ENCODE peak calls at places on chromosome 1, in four cellular contexts. T is hepatocyte, M is neural progenitor cell, G is PC-3. N is an unnamed sample.

GRCh38 chr1:70372426-70372825 is 17.9 kb upstream of the ANKRD13C start:
- DNase-seq in T (no peak), M (no peak), G (peak; percentile 81), N (no peak)

GRCh38 chr1:222909586-222909985 is 94.7 kb downstream of the DISP1 start:
- DNase-seq in T (no peak), M (no peak), G (no peak), N (no peak)

GRCh38 chr1:221392453-221392852 is 349.4 kb downstream of the DUSP10 start:
- DNase-seq in T (no peak), M (no peak), G (peak; percentile 85), N (peak; percentile 84)

GRCh38 chr1:228149341-228150020 is at the start of gene GJC2:
- DNase-seq in T (peak; percentile 43), M (peak; percentile 63), G (no peak), N (no peak)

GRCh38 chr1:111605553-111605952 is 14.0 kb upstream of the RAP1A start:
- DNase-seq in T (no peak), M (no peak), G (no peak), N (no peak)

GRCh38 chr1:100309863-100310262 is 42.4 kb upstream of the CDC14A start:
- DNase-seq in T (no peak), M (no peak), G (no peak), N (no peak)

GRCh38 chr1:204649756-204650155 is 35.8 kb downstream of the LRRN2 start:
- DNase-seq in T (no peak), M (no peak), G (no peak), N (no peak)

GRCh38 chr1:78408830-78409229 is 81.9 kb upstream of the PTGFR start:
- DNase-seq in T (no peak), M (no peak), G (no peak), N (no peak)

GRCh38 chr1:30335389-30335996 is 387.9 kb downstream of the MATN1 start:
- DNase-seq in T (no peak), M (no peak), G (no peak), N (no peak)

GRCh38 chr1:53593758-53594380 is 134.7 kb downstream of the DMRTB1 start:
- DNase-seq in T (peak; percentile 66), M (peak; percentile 87), G (no peak), N (peak; percentile 11)

GRCh38 chr1:158002022-158002629 is 8.7 kb downstream of the KIRREL1 start:
- DNase-seq in T (peak; percentile 44), M (peak; percentile 64), G (no peak), N (peak; percentile 20)

GRCh38 chr1:53448241-53448841 is 10.9 kb upstream of the DMRTB1 start:
- DNase-seq in T (no peak), M (peak; percentile 26), G (no peak), N (no peak)

GRCh38 chr1:172286629-172287076 is 133.8 kb upstream of the C1orf105 start:
- DNase-seq in T (no peak), M (no peak), G (peak; percentile 69), N (no peak)

GRCh38 chr1:167344112-167344511 is 123.4 kb downstream of the POU2F1 start:
- DNase-seq in T (no peak), M (no peak), G (no peak), N (no peak)

GRCh38 chr1:1554926-1555915 is 14.8 kb upstream of the TMEM240 start:
- DNase-seq in T (peak; percentile 66), M (no peak), G (peak; percentile 63), N (peak; percentile 20)

GRCh38 chr1:106817626-106818025 is 238.8 kb upstream of the PRMT6 start:
- DNase-seq in T (no peak), M (no peak), G (no peak), N (no peak)

GRCh38 chr1:12636098-12636950 is 7.6 kb upstream of the AADACL4 start:
- DNase-seq in T (no peak), M (peak; percentile 50), G (no peak), N (peak; percentile 73)

GRCh38 chr1:236733654-236734053 is 47.4 kb downstream of the ACTN2 start:
- DNase-seq in T (no peak), M (no peak), G (no peak), N (peak; percentile 31)

GRCh38 chr1:28308750-28309149 is 20.1 kb upstream of the MED18 start:
- DNase-seq in T (no peak), M (no peak), G (no peak), N (no peak)

GRCh38 chr1:199157494-199157893 is 518.7 kb downstream of the PTPRC start:
- DNase-seq in T (no peak), M (no peak), G (peak; percentile 88), N (no peak)

GRCh38 chr1:193479187-193479586 is 292.8 kb upstream of the B3GALT2 start:
- DNase-seq in T (no peak), M (no peak), G (no peak), N (no peak)

GRCh38 chr1:31373897-31374486 is 1.1 kb upstream of the FABP3 start:
- DNase-seq in T (no peak), M (no peak), G (no peak), N (no peak)

GRCh38 chr1:15154480-15155036 is 1.0 kb downstream of the TMEM51 start:
- DNase-seq in T (peak; percentile 66), M (peak; percentile 73), G (peak; percentile 30), N (no peak)

GRCh38 chr1:94721240-94721639 is 98.9 kb upstream of the SLC44A3 start:
- DNase-seq in T (no peak), M (no peak), G (no peak), N (no peak)

GRCh38 chr1:205598841-205599666 is 32.8 kb downstream of the ELK4 start:
- DNase-seq in T (peak; percentile 70), M (no peak), G (no peak), N (peak; percentile 100)

GRCh38 chr1:11413907-11414495 is 65.0 kb upstream of the DISP3 start:
- DNase-seq in T (no peak), M (peak; percentile 85), G (no peak), N (no peak)

GRCh38 chr1:198563578-198563977 is 23.1 kb upstream of the ATP6V1G3 start:
- DNase-seq in T (no peak), M (no peak), G (peak; percentile 24), N (peak; percentile 11)

GRCh38 chr1:14300991-14301703 is 297.3 kb upstream of the KAZN start:
- DNase-seq in T (peak; percentile 60), M (no peak), G (no peak), N (no peak)

GRCh38 chr1:22915816-22916468 is 56.7 kb downstream of the LACTBL1 start:
- DNase-seq in T (no peak), M (peak; percentile 33), G (no peak), N (no peak)

GRCh38 chr1:230752407-230752806 is 5.2 kb downstream of the CAPN9 start:
- DNase-seq in T (no peak), M (no peak), G (peak; percentile 80), N (no peak)

GRCh38 chr1:56493826-56494225 is 85.5 kb downstream of the PLPP3 start:
- DNase-seq in T (no peak), M (no peak), G (no peak), N (no peak)

GRCh38 chr1:110337704-110338199 is 1.4 kb upstream of the RBM15 start:
- DNase-seq in T (peak; percentile 56), M (peak; percentile 68), G (no peak), N (no peak)

DNA sequence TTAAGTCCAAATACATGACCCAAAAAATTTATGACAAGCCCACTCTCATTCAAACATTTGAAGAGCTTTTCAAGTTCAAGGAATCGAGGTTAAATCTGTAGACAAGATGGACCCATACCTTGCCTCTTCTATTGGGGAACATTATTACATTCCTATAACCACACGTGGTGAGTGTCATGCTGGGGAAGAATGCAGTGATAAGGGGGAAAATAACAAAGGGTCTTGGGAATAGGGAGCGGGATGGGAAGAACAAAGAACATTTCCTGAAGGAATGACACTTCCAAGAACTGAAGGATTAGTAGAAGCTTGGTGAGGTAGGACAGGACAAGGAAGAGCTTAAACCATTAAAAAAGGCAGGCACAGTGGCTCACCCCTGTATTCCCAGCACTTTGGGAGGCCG is 18.8 kb downstream of the PDZK1 start:
- DNase-seq in T (no peak), M (no peak), G (no peak), N (no peak)
- H3K36me3 ChIP-seq in T (no peaks in the 10 kb centered on the region), M (no peaks in the 10 kb centered on the region), G (no peaks in the 10 kb centered on the region), N (no peaks in the 10 kb centered on the region)

DNA sequence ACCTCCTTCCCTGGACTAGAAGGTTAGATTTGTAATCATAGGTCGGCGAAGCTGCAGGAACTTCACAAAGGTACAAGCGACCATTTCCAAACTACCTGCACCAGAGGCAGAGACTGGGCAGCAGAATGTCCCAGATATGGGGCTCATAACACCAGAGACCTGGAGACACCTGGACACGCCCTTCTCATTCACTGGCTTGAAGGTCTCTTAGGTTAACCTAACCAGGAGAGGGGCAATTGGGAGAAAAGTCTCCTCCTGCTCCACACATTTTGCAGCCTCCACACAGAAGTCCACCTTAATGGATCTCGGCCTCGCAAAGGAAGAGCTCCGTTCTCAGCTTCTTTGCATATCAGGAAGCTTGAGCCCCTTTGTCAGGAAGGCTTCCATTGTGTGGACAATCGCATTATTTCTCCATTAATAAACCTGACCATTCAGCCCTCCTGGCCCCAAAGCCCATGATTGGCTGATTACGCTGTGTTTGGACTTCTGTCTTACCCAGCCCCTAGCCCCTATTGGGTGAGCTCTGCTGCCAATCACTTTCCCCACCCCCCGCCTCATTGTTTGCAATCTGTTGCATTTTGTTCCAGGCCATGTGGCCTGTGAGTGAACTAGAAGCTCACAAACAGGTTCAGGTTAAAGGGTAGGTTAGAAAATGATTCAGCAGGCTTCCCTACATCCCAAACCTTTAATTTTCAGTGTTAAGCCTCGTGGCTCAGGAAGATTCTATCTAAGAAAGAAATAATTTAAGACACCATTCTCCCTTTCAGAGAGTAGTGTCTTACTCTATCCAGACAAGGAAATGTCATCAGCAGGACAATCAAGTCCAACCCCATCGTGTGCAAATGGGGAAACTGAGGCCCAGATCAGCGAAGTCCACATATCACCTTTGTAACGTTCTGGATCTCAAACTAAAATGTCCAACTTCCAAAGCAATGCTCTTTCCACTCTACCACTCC is 2.8 kb downstream of the MYCL start:
- DNase-seq in T (peak; percentile 72), M (peak; percentile 94), G (peak; percentile 47), N (peak; percentile 91)
- TF ChIP-seq EZH2 in T (no peak), M (no peak), G (no peak), N (no peak)

DNA sequence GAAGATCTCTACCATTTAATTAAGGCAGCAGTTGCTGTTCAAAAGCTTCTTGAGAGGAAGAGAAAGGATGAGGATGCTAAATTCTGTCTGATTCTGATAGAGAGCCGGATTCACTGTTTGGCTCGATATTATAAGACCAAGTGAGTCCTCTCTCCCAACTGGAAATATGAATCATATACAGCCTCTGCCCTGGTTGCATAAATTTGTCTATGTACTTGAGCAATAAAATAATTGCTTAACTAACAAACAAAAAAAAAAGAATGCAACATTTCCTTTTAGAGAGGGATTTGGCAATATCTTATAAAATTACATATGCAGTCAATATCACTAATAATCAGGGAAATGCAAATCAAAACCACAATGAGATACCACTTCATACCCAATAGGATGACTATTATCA is 26.8 kb downstream of the ALDH9A1 start:
- DNase-seq in T (no peak), M (no peak), G (no peak), N (no peak)
- H3K36me3 ChIP-seq in T (no peaks in the 10 kb centered on the region), M (peaks cover 8% of the 10 kb centered on the region), G (peaks cover 45% of the 10 kb centered on the region), N (peaks cover 2% of the 10 kb centered on the region)

GRCh38 chr1:245692318-245692717 is 537.5 kb downstream of the KIF26B start:
- DNase-seq in T (no peak), M (no peak), G (no peak), N (no peak)
- TF ChIP-seq EZH2 in T (no peak), M (no peak), G (no peak), N (no peak)